ENCODE peak calls at places on chromosomes 13 and 19, in eight cellular contexts. I is cardiac fibroblast; O is endothelial cell; R is stimulated activated CD8-positive, alpha-beta memory T cell treated with anti-CD3 and anti-CD28 coated beads, Interleukin-7, amount 100 ng/mL, for 1 hour; F is fibroblast of the aortic adventitia; C is dorsolateral prefrontal cortex; T is CD4-positive, alpha-beta memory T cell; Q is adipocyte. Y is an unnamed sample.

GRCh38 chr13:106651442-106651841 is 83.5 kb upstream of the ARGLU1 start:
- DNase-seq in I (no peak), O (no peak), R (no peak), F (no peak), C (no peak), T (no peak), Q (no peak), Y (no peak)

GRCh38 chr19:35673121-35673804 is 6.9 kb downstream of the UPK1A start:
- DNase-seq in I (peak; percentile 74), O (peak; percentile 36), R (no peak), F (peak; percentile 48), C (no peak), T (peak; percentile 27), Q (peak; percentile 76), Y (no peak)

GRCh38 chr13:49733181-49733951 is 42.1 kb upstream of the EBPL start:
- DNase-seq in I (peak; percentile 17), O (no peak), R (no peak), F (peak; percentile 46), C (no peak), T (no peak), Q (no peak), Y (no peak)

GRCh38 chr19:39413269-39413902 is 917 bp downstream of the PLEKHG2 start:
- DNase-seq in I (peak; percentile 57), O (peak; percentile 70), R (no peak), F (peak; percentile 59), C (no peak), T (no peak), Q (peak; percentile 82), Y (no peak)

GRCh38 chr19:30450101-30450500 is 77.9 kb downstream of the ZNF536 start:
- DNase-seq in I (no peak), O (peak; percentile 69), R (no peak), F (no peak), C (peak; percentile 74), T (no peak), Q (no peak), Y (no peak)

GRCh38 chr19:28065026-28065425 is 1147.9 kb downstream of the UQCRFS1 start:
- DNase-seq in I (peak; percentile 7), O (no peak), R (no peak), F (no peak), C (no peak), T (no peak), Q (no peak), Y (no peak)

GRCh38 chr19:5281588-5281987 is 59.0 kb downstream of the PTPRS start:
- DNase-seq in I (no peak), O (no peak), R (no peak), F (peak; percentile 14), C (no peak), T (no peak), Q (no peak), Y (no peak)

GRCh38 chr13:44293908-44294735 is 79.5 kb upstream of the SERP2 start:
- DNase-seq in I (peak; percentile 44), O (no peak), R (no peak), F (peak; percentile 75), C (no peak), T (no peak), Q (peak; percentile 72), Y (no peak)